ENCODE peak calls at places on chromosomes 1 and 21, in seven cellular contexts. G, R, A, P, O, B and Y are unnamed samples.

GRCh38 chr1:244049142-244049968 is 1.7 kb upstream of the ZBTB18 start:
- DNase-seq in G (peak), R (peak), A (no peak), P (no peak), O (peak), B (no peak), Y (no peak)

GRCh38 chr21:44969965-44970755 is 30.3 kb downstream of the SLX9 start:
- DNase-seq in G (no peak), R (no peak), A (no peak), P (no peak), O (no peak), B (peak), Y (no peak)

GRCh38 chr1:8217011-8217711 is 100.8 kb upstream of the SLC45A1 start:
- DNase-seq in G (no peak), R (peak), A (peak), P (no peak), O (peak), B (no peak), Y (no peak)

GRCh38 chr1:62068302-62068936 is 126.2 kb upstream of the L1TD1 start:
- DNase-seq in G (no peak), R (no peak), A (no peak), P (no peak), O (no peak), B (no peak), Y (no peak)

GRCh38 chr1:170494369-170494768 is 37.6 kb upstream of the GORAB start:
- DNase-seq in G (no peak), R (no peak), A (no peak), P (peak), O (no peak), B (peak), Y (no peak)

GRCh38 chr1:44239961-44240371 is 26.7 kb downstream of the DMAP1 start:
- DNase-seq in G (no peak), R (no peak), A (no peak), P (no peak), O (no peak), B (no peak), Y (no peak)

GRCh38 chr1:151157067-151157531 is 650 bp downstream of the TNFAIP8L2 start:
- DNase-seq in G (no peak), R (peak), A (no peak), P (no peak), O (peak), B (no peak), Y (no peak)

GRCh38 chr1:165456114-165456513 is 11.2 kb upstream of the RXRG start:
- DNase-seq in G (no peak), R (no peak), A (no peak), P (no peak), O (no peak), B (no peak), Y (no peak)

GRCh38 chr1:180917306-180918065 is 4.8 kb downstream of the KIAA1614 start:
- DNase-seq in G (no peak), R (no peak), A (no peak), P (no peak), O (no peak), B (peak), Y (no peak)

GRCh38 chr1:217747156-217747769 is 116.1 kb downstream of the SPATA17 start:
- DNase-seq in G (no peak), R (no peak), A (no peak), P (peak), O (no peak), B (peak), Y (no peak)

GRCh38 chr1:117615474-117615873 is 9.6 kb downstream of the TENT5C start:
- DNase-seq in G (peak), R (no peak), A (no peak), P (no peak), O (peak), B (no peak), Y (no peak)

GRCh38 chr1:8746554-8746953 is 70.9 kb downstream of the RERE start:
- DNase-seq in G (no peak), R (no peak), A (no peak), P (no peak), O (no peak), B (peak), Y (no peak)

GRCh38 chr1:3012511-3013291 is 8.6 kb upstream of the ACTRT2 start:
- DNase-seq in G (peak), R (peak), A (peak), P (no peak), O (peak), B (no peak), Y (no peak)

GRCh38 chr1:155396874-155397476 is 76.3 kb downstream of the RUSC1 start:
- DNase-seq in G (no peak), R (peak), A (no peak), P (no peak), O (no peak), B (no peak), Y (no peak)

GRCh38 chr21:30984897-30985296 is 53.4 kb downstream of the KRTAP19-8 start:
- DNase-seq in G (no peak), R (no peak), A (no peak), P (peak), O (no peak), B (no peak), Y (no peak)

GRCh38 chr21:46100426-46100825 is 2.5 kb downstream of the COL6A2 start:
- DNase-seq in G (no peak), R (no peak), A (no peak), P (no peak), O (no peak), B (peak), Y (no peak)

GRCh38 chr1:59976194-59977074 is 49.9 kb upstream of the CYP2J2 start:
- DNase-seq in G (peak), R (peak), A (peak), P (peak), O (peak), B (peak), Y (peak)

GRCh38 chr1:3906672-3907020 is 6.6 kb upstream of the C1orf174 start:
- DNase-seq in G (no peak), R (no peak), A (no peak), P (no peak), O (no peak), B (no peak), Y (no peak)

GRCh38 chr1:1089731-1090423 is 15.8 kb upstream of the RNF223 start:
- DNase-seq in G (no peak), R (peak), A (no peak), P (no peak), O (no peak), B (no peak), Y (no peak)

GRCh38 chr1:93567255-93567918 is 114.2 kb downstream of the BCAR3 start:
- DNase-seq in G (no peak), R (no peak), A (no peak), P (no peak), O (no peak), B (peak), Y (no peak)

GRCh38 chr1:208089151-208089550 is 155.0 kb downstream of the PLXNA2 start:
- DNase-seq in G (no peak), R (no peak), A (no peak), P (no peak), O (no peak), B (peak), Y (no peak)

GRCh38 chr1:40692429-40692905 is 963 bp downstream of the NFYC start:
- DNase-seq in G (no peak), R (no peak), A (no peak), P (peak), O (no peak), B (peak), Y (peak)

GRCh38 chr1:114472408-114472807 is 38.6 kb downstream of the TRIM33 start:
- DNase-seq in G (no peak), R (no peak), A (no peak), P (no peak), O (no peak), B (no peak), Y (no peak)

GRCh38 chr1:47374501-47374900 is 40.9 kb downstream of the CMPK1 start:
- DNase-seq in G (no peak), R (no peak), A (no peak), P (no peak), O (no peak), B (no peak), Y (no peak)

GRCh38 chr1:55443175-55443933 is 228.2 kb upstream of the USP24 start:
- DNase-seq in G (no peak), R (peak), A (no peak), P (peak), O (no peak), B (peak), Y (no peak)

GRCh38 chr21:29335720-29336119 is 37.0 kb downstream of the BACH1 start:
- DNase-seq in G (no peak), R (no peak), A (no peak), P (no peak), O (no peak), B (peak), Y (no peak)

GRCh38 chr1:119873166-119874025 is 22.9 kb downstream of the ADAM30 start:
- DNase-seq in G (no peak), R (no peak), A (no peak), P (no peak), O (no peak), B (peak), Y (no peak)

GRCh38 chr1:201697174-201697573 is 131.8 kb upstream of the IPO9 start:
- DNase-seq in G (no peak), R (no peak), A (no peak), P (no peak), O (no peak), B (no peak), Y (no peak)

GRCh38 chr21:21712761-21713558 is 714.8 kb downstream of the NCAM2 start:
- DNase-seq in G (no peak), R (no peak), A (no peak), P (no peak), O (no peak), B (peak), Y (no peak)

GRCh38 chr1:234855851-234856250 is 245.9 kb upstream of the IRF2BP2 start:
- DNase-seq in G (no peak), R (no peak), A (no peak), P (no peak), O (no peak), B (no peak), Y (no peak)

GRCh38 chr1:53526451-53527101 is 67.4 kb downstream of the DMRTB1 start:
- DNase-seq in G (no peak), R (peak), A (no peak), P (no peak), O (no peak), B (peak), Y (no peak)